ENCODE peak calls at places on chromosomes 7 and 10, in seven cellular contexts. R, L, D, G, J, C and E are unnamed samples.

GRCh38 chr10:34319197-34319846 is 495.8 kb downstream of the PARD3 start:
- DNase-seq in R (peak), L (no peak), D (no peak), G (peak), J (peak), C (peak), E (no peak)

GRCh38 chr10:132679640-132680039 is 106.3 kb downstream of the NKX6-2 start:
- DNase-seq in R (peak), L (peak), D (no peak), G (no peak), J (no peak), C (no peak), E (no peak)

GRCh38 chr10:105714728-105715127 is 1073.6 kb downstream of the SORCS3 start:
- DNase-seq in R (no peak), L (no peak), D (no peak), G (no peak), J (no peak), C (no peak), E (no peak)

GRCh38 chr10:98309366-98310355 is 41.7 kb upstream of the LOXL4 start:
- DNase-seq in R (peak), L (peak), D (peak), G (peak), J (peak), C (peak), E (peak)

GRCh38 chr10:119221666-119222065 is 14.3 kb downstream of the GRK5 start:
- DNase-seq in R (no peak), L (no peak), D (no peak), G (no peak), J (no peak), C (no peak), E (no peak)

GRCh38 chr10:133011883-133012282 is 69.5 kb upstream of the CFAP46 start:
- DNase-seq in R (no peak), L (no peak), D (no peak), G (no peak), J (no peak), C (no peak), E (no peak)

GRCh38 chr10:62818426-62819011 is 2.4 kb upstream of the EGR2 start:
- DNase-seq in R (peak), L (no peak), D (no peak), G (no peak), J (no peak), C (peak), E (no peak)

GRCh38 chr7:94223375-94224084 is 171.2 kb upstream of the COL1A2 start:
- DNase-seq in R (no peak), L (no peak), D (peak), G (no peak), J (no peak), C (no peak), E (no peak)

GRCh38 chr7:138429577-138430250 is 30.3 kb upstream of the TRIM24 start:
- DNase-seq in R (no peak), L (no peak), D (no peak), G (no peak), J (no peak), C (no peak), E (no peak)

GRCh38 chr7:84331665-84332064 is 137.1 kb upstream of the SEMA3A start:
- DNase-seq in R (no peak), L (no peak), D (no peak), G (no peak), J (no peak), C (no peak), E (no peak)
- TF ChIP-seq EP300 in R (no peak), L (no peak), D (no peak), G (no peak), J (no peak), C (no peak), E (no peak)

DNA sequence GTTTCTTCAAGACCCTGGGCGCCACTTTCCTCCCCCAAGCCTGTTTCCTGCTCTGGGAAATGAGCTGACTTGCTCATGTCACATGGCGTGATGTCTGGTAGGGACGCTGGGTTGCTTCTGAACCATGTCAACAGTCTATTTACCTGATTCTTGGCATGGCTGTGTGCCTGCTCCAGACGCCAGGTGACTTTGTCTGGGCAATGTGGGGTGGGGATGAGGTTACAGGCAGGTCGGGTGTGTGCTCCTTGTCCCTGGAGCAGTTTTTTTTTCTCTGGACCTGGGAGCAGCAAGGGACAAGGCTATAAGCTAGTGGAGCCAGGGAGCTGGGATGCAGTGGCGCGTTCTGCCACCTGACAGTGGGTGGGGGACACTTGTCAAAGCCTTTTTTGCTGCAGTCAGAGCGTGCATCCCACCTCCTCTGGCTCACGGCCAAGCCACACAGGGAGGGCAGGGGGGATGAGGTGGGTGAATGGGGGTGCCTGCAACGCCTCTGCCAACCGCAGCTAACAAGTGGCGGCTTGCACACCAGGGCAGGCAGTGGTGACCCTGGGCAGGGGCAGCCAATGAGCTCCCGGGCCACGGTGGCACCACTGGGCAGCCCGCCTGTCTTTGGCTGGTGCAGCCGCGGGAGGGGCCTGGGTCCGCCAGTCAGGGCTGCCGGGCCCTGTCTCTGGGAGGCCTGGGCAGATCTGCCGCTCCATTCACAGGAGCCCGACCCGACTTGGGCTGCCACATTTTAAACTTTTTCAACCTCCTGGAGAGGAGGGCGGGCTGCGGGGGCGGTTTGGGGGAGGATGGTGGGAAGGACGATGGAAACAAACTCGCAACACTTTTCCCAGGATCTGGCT is 22.9 kb downstream of the DNAJB12 start:
- DNase-seq in R (peak), L (no peak), D (no peak), G (peak), J (peak), C (peak), E (peak)
- TF ChIP-seq EP300 in R (no peak), L (no peak), D (no peak), G (no peak), J (peak), C (peak), E (peak)

DNA sequence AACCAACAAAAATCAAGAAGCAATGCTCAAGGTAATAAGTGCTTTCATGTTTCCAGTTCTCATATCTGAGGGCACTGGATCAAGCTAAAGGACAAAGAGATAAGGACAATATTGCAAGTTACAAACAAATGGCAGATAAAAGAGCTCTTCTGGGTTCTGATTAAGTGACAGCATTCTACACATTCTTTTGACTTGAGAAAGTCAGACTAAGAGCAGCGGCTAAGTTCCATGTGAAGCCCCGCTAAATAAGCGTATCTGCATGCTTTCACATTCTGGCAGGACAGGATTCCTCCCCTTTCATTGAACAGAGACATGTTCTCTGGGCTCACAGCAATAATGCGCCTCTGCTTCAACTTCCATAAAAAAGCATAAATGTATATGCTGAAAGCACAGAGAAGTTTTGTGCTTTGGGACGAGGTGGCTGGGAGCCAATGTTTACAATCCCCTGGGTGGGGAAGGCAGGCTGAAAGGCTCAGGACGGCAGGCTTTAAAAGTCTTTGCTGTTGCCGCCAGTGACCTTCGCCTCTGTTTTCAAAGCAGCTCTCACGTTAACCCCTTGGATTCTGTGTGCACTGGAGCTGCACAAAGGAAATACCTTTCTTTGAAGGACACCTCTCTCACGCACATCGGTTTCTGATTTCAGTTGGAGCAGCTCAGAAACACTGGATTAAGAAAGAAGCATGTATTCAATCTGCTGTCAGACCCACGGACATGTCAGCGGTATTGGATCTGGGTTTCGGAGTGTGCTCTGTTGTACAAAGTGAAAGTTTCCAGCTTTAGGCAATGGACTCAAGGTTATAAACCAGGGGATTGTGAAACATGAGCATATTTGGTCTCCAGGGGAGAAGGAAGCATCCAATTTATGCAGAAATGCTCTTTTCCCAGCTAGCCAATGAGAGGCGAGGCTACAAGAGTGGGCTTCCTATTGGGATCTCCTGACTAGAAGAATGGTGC is 105.4 kb upstream of the FAM133B start:
- DNase-seq in R (peak), L (no peak), D (peak), G (peak), J (peak), C (no peak), E (peak)
- TF ChIP-seq EP300 in R (no peak), L (no peak), D (peak), G (no peak), J (peak), C (no peak), E (peak)

GRCh38 chr7:128266891-128267839 is 26.1 kb downstream of the LEP start:
- DNase-seq in R (peak), L (no peak), D (no peak), G (peak), J (peak), C (peak), E (peak)
- TF ChIP-seq EP300 in R (no peak), L (no peak), D (no peak), G (no peak), J (no peak), C (peak), E (no peak)

DNA sequence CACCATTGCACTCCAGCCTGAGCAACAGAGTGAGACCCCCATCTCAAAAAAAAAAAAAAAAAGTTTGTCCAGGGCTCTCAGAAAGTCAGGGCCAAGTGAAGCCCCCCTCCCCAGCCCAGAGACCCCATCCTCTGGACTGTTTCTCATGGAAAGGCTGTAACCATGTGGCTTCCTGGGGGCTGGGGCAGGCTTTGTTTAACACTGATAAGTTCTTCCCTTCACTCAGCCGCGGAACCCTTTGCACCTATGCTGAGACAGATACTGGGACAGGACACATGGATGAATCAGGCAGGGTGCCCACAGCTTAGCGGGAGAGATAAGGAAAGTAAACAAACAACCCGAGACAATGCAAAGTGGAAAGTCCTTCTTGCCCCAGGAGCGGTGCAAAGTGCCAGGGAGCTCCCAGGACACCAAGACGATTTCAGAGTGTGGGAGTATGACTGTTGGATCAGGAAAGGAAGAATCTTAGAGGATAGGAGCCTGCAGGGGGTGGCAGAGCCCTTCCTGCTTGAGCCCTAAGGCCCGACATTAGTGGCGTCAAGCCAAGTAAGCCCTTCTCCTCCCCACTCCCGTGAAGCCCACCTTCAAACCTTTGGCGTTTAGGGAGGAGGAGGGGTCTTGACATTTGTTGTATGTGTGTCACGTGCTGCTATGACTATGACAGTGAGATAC is 11.6 kb downstream of the MLXIPL start:
- DNase-seq in R (no peak), L (no peak), D (peak), G (peak), J (peak), C (no peak), E (no peak)
- TF ChIP-seq EP300 in R (no peak), L (no peak), D (peak), G (no peak), J (peak), C (no peak), E (no peak)

GRCh38 chr7:89385414-89385813 is 589.9 kb upstream of the TEX47 start:
- DNase-seq in R (no peak), L (no peak), D (no peak), G (no peak), J (no peak), C (no peak), E (no peak)
- TF ChIP-seq EP300 in R (no peak), L (no peak), D (no peak), G (no peak), J (no peak), C (no peak), E (no peak)